ENCODE peak calls at places on chromosomes 13 and 19, in four cellular contexts. M, O, F and R are unnamed samples. For H3K4me1, the result is how much of the 10 kb centered on the place peaks cover.

GRCh38 chr13:112638157-112638750 is 50.3 kb upstream of the TUBGCP3 start:
- DNase-seq in M (peak), O (no peak), F (no peak), R (no peak)

GRCh38 chr19:17240855-17241399 is 4.8 kb downstream of the NR2F6 start:
- DNase-seq in M (no peak), O (no peak), F (no peak), R (no peak)

GRCh38 chr19:45767410-45767880 is 1.6 kb downstream of the SIX5 start:
- DNase-seq in M (peak), O (peak), F (peak), R (peak)

GRCh38 chr13:21075303-21076264 is 14.2 kb upstream of the LATS2 start:
- DNase-seq in M (peak), O (no peak), F (peak), R (peak)

GRCh38 chr19:6230991-6231448 is 48.8 kb downstream of the MLLT1 start:
- DNase-seq in M (peak), O (no peak), F (no peak), R (no peak)

GRCh38 chr13:44365008-44365407 is 8.6 kb upstream of the SERP2 start:
- DNase-seq in M (no peak), O (no peak), F (no peak), R (no peak)

GRCh38 chr13:19632915-19633339 is 532 bp upstream of the MPHOSPH8 start:
- DNase-seq in M (no peak), O (no peak), F (no peak), R (no peak)

GRCh38 chr19:29524201-29524911 is 1.4 kb upstream of the VSTM2B start:
- DNase-seq in M (peak), O (peak), F (peak), R (no peak)

GRCh38 chr13:45623516-45624090 is 8.1 kb upstream of the ERICH6B start:
- DNase-seq in M (no peak), O (no peak), F (no peak), R (peak)

GRCh38 chr13:111893607-111894443 is 173.1 kb upstream of the SOX1 start:
- DNase-seq in M (peak), O (peak), F (no peak), R (no peak)

GRCh38 chr19:18562086-18562485 is 4.4 kb downstream of the KXD1 start:
- DNase-seq in M (peak), O (no peak), F (no peak), R (peak)

GRCh38 chr13:109152311-109152820 is 523.0 kb downstream of the MYO16 start:
- DNase-seq in M (no peak), O (no peak), F (no peak), R (no peak)

GRCh38 chr13:41547253-41548000 is 90.1 kb downstream of the RGCC start:
- DNase-seq in M (no peak), O (no peak), F (no peak), R (no peak)

GRCh38 chr19:19142347-19142746 is 4.1 kb upstream of the TMEM161A start:
- DNase-seq in M (no peak), O (no peak), F (no peak), R (no peak)

GRCh38 chr19:6108721-6109633 is 1.3 kb downstream of the RFX2 start:
- DNase-seq in M (peak), O (no peak), F (peak), R (peak)

GRCh38 chr13:68727165-68727564 is 1380.5 kb upstream of the ATXN8OS start:
- DNase-seq in M (no peak), O (no peak), F (no peak), R (no peak)

GRCh38 chr19:54432144-54432738 is 16.8 kb upstream of the LENG8 start:
- DNase-seq in M (no peak), O (no peak), F (no peak), R (no peak)

GRCh38 chr19:54434112-54434861 is 14.7 kb upstream of the LENG8 start:
- DNase-seq in M (no peak), O (no peak), F (no peak), R (no peak)

GRCh38 chr19:54434862-54435174 is 14.2 kb upstream of the LENG8 start:
- DNase-seq in M (no peak), O (no peak), F (no peak), R (no peak)

GRCh38 chr19:54435551-54436016 is 13.4 kb upstream of the LENG8 start:
- DNase-seq in M (no peak), O (no peak), F (no peak), R (no peak)

DNA sequence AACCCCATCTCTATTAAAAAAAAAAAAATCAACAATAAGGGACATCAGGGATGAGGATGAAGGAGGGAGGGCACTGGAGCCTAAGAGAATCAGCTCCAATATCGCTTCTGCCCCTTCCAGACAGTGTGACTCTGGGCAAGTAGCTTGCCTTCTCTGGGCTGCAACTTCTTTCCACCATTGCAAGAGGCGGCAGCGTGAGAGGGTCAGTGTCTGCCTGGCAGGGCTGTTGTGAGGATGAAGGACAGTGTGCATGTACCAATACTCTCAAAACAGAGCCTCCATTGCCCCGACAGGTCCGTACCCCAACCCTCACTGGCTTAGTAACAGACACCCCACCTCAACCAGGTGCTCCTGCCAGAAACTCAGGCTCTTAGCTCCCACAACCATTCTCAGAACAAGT is 15.3 kb upstream of the LENG8 start:
- DNase-seq in M (no peak), O (no peak), F (no peak), R (no peak)
- H3K4me1 ChIP-seq in M (under half), O (under half), F (under half), R (under half)

DNA sequence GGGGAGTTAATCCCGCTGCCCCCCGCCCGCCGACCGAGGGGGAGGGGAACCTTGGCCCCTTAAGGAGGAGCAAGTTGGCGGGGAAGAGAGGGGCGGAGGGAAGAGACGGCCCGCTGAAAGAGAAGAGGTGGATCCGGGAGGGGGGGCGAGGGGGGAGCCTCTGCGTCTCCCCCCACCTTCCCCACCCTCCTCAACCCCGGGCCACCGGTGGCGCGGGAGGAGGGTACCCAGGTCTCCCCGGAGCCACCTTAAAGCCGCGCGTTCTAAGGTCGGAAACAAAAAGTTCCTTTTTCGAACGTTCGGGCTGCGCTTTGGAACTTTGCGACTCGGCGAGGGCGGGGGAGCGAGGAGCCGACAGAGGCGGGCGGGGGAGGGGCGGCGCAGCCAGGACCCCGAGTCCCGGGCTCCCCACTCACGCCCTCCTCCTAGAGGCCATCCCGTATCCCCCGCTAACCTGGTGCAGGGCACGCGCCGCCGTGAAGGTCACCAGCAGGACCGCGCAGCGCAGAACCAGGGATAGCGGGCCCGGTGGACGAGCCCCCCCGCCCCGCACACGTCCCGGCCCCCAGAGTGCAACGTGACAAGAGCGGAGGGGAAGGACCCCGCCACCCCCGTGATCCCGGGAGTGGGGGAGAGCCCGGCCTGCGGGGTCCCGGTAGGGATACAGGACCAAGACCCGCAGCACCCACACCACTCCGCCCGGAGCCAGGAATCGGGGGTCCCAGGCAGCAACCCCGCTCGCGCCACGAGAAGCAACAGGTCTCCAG is 662 bp downstream of the ERF start:
- DNase-seq in M (peak), O (peak), F (peak), R (peak)
- H3K4me1 ChIP-seq in M (under half), O (under half), F (under half), R (under half)

DNA sequence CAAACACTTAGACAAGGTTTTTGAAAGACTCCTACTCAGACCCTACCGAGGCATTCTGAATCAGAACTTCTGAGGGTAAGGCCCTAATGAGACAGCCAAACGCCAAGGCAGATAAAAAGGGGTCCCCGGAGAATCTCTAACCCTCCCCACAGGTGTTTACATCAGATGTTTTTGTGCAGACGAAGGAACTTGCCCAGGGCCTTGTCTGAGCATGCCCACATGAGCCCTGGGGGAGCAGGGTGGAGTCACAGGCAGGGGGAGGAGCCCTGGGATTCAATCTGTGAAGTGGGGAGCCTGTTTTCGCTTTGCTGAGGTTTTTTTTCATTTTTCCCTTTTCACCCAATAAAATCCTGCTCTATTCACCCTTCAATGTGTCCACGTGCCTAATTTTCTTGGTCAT is 61.6 kb upstream of the MED4 start:
- DNase-seq in M (no peak), O (no peak), F (peak), R (no peak)
- H3K4me1 ChIP-seq in M (under half), O (under half), F (under half), R (under half)

GRCh38 chr19:58560007-58560887 is 1.8 kb upstream of the UBE2M start:
- DNase-seq in M (no peak), O (no peak), F (no peak), R (no peak)
- H3K4me1 ChIP-seq in M (under half), O (under half), F (under half), R (under half)